ENCODE peak calls at places on chromosomes 7 and 10, in five cellular contexts. P is NB4, K is OCI-LY7, H is left lung, B is left ventricle myocardium inferior. Y is an unnamed sample.

GRCh38 chr7:106460792-106461254 is 176.0 kb upstream of the NAMPT start:
- DNase-seq in P (no peak), K (no peak), H (no peak), B (no peak), Y (no peak)

GRCh38 chr7:75967573-75967997 is 26.8 kb downstream of the TMEM120A start:
- DNase-seq in P (peak), K (no peak), H (no peak), B (no peak), Y (no peak)

GRCh38 chr7:33986456-33986855 is 81.1 kb downstream of the BMPER start:
- DNase-seq in P (no peak), K (no peak), H (no peak), B (no peak), Y (no peak)

GRCh38 chr10:98957801-98958200 is 277.9 kb downstream of the HPSE2 start:
- DNase-seq in P (no peak), K (no peak), H (no peak), B (no peak), Y (no peak)

GRCh38 chr7:100491192-100491578 is 7.5 kb downstream of the NYAP1 start:
- DNase-seq in P (no peak), K (no peak), H (no peak), B (no peak), Y (no peak)

GRCh38 chr7:42262907-42263466 is 26.0 kb upstream of the GLI3 start:
- DNase-seq in P (no peak), K (no peak), H (no peak), B (peak), Y (no peak)

GRCh38 chr10:110487411-110488123 is 10.1 kb upstream of the DUSP5 start:
- DNase-seq in P (no peak), K (no peak), H (no peak), B (no peak), Y (no peak)

GRCh38 chr7:32241636-32242035 is 171.4 kb upstream of the PDE1C start:
- DNase-seq in P (no peak), K (no peak), H (no peak), B (no peak), Y (no peak)

GRCh38 chr10:89556590-89556989 is 21.2 kb upstream of the SLC16A12 start:
- DNase-seq in P (no peak), K (no peak), H (no peak), B (no peak), Y (no peak)

GRCh38 chr10:26479766-26480492 is 41.8 kb downstream of the APBB1IP start:
- DNase-seq in P (peak), K (peak), H (no peak), B (no peak), Y (no peak)

GRCh38 chr7:93890041-93890463 is 501 bp downstream of the TFPI2 start:
- DNase-seq in P (no peak), K (no peak), H (peak), B (no peak), Y (no peak)

GRCh38 chr10:19922236-19922963 is 106.2 kb downstream of the PLXDC2 start:
- DNase-seq in P (no peak), K (no peak), H (no peak), B (no peak), Y (no peak)

GRCh38 chr7:75596727-75597614 is 104.9 kb downstream of the SPDYE5 start:
- DNase-seq in P (peak), K (no peak), H (no peak), B (no peak), Y (no peak)

GRCh38 chr10:5442056-5442989 is 30.0 kb downstream of the NET1 start:
- DNase-seq in P (peak), K (peak), H (no peak), B (no peak), Y (no peak)

GRCh38 chr7:131190146-131190545 is 137.5 kb upstream of the MKLN1 start:
- DNase-seq in P (no peak), K (no peak), H (no peak), B (no peak), Y (no peak)

GRCh38 chr7:142110098-142110497 is 1.4 kb upstream of the MGAM2 start:
- DNase-seq in P (no peak), K (no peak), H (no peak), B (no peak), Y (no peak)

GRCh38 chr7:95434501-95435421 is at the start of gene PON2:
- DNase-seq in P (peak), K (no peak), H (peak), B (peak), Y (peak)

GRCh38 chr7:120857558-120858298 is at the start of gene TSPAN12:
- DNase-seq in P (peak), K (no peak), H (peak), B (peak), Y (peak)

GRCh38 chr7:12815871-12816270 is 128.4 kb downstream of the ARL4A start:
- DNase-seq in P (peak), K (no peak), H (no peak), B (no peak), Y (no peak)

GRCh38 chr10:112461029-112461887 is 14.2 kb downstream of the VTI1A start:
- DNase-seq in P (peak), K (no peak), H (no peak), B (no peak), Y (no peak)

GRCh38 chr7:80827238-80827633 is 91.6 kb downstream of the SEMA3C start:
- DNase-seq in P (no peak), K (no peak), H (no peak), B (no peak), Y (no peak)

GRCh38 chr10:74991435-74991834 is 120.0 kb upstream of the SAMD8 start:
- DNase-seq in P (peak), K (peak), H (no peak), B (no peak), Y (no peak)
- TF ChIP-seq CTCF in P (peak), K (peak), H (peak), B (peak), Y (peak)

GRCh38 chr10:31320598-31321211 is 1.7 kb downstream of the ZEB1 start:
- DNase-seq in P (peak), K (peak), H (peak), B (peak), Y (no peak)

GRCh38 chr10:31318854-31319601 is at the start of gene ZEB1:
- DNase-seq in P (peak), K (peak), H (peak), B (peak), Y (peak)

GRCh38 chr10:31319602-31320178 is 674 bp downstream of the ZEB1 start:
- DNase-seq in P (peak), K (peak), H (peak), B (no peak), Y (no peak)

GRCh38 chr10:31321396-31321941 is 2.5 kb downstream of the ZEB1 start:
- DNase-seq in P (no peak), K (peak), H (no peak), B (no peak), Y (no peak)

DNA sequence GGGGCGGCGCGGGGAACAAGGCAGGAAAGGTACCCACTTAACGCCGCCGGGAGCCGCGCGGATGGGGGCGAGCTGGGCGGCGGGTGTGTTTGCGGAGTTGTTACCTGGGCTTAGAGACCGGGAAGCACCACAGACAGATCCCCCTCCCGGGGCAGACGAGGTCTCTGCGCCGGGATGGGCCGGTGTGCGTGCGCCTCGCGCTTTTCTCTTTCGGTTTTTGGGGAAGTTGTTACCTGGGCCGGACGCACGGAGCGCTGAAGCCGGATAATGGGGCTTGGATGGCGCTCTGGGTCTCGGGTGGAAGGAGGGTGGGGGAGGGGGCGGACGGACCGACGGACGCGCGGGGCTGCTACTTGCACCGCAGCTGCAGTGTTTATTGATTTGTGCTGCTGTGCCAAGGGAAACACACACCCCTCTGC is 1.2 kb downstream of the ZEB1 start:
- DNase-seq in P (peak), K (peak), H (peak), B (peak), Y (no peak)
- TF ChIP-seq CTCF in P (no peak), K (no peak), H (no peak), B (no peak), Y (no peak)

DNA sequence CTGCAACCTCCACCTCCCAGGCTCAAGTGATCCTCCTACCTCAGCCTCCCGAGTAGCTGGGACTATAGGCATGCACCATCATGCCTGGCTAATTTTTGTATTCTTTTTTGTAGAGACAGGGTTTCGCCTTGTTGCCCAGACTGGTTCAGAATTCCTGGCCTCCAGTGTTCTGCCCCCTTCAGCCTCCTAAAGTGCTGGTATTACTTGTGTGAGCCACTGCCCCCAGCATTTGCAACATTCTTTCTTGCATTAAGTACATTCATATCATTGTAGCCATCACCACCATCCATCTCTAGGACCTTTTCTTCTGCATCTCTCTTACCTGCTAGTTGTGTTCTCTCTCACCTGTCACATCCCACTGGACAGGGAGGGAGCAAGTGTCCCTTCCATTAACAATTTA is 35.5 kb upstream of the HYAL4 start:
- DNase-seq in P (no peak), K (no peak), H (no peak), B (no peak), Y (no peak)
- TF ChIP-seq CTCF in P (no peak), K (no peak), H (no peak), B (no peak), Y (no peak)

DNA sequence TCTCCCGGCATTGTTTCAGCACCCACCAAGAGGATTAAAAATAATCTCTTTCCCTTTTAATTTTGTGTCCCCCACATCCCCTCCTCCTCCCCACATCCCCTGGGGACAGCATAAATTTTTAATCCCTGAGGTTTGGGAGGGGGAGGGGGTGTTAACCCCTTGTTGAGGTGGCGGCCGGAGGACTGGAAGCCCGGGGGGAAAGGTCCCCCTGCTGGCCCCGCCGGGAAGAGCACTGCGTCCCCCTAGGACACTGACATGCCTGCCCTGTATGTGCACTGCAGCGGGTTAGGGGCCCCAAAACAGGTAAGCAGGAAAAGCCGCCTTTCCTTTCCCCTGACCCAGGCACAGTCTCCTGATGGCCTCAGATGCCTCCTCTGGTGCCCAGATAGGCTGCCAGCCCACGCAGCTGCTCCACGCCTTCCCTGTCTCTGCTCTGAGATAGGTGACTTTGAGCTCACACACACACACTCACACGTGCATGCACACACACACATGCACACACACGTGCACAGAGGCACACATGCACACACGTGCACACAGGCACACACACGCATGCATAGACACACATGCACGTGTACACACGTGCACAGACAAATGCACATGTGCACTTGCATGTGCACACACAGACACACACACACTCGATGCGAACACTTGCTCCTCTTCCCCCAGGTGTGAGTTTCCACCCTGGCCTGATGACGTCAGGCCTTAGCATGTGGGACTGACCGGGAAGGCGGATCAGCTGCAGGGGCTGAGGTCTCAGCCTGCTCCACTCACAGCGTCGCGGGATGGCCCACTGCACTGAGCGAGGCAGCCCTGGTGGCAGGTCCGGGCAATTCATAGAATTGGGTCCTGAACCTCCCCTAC is 12.3 kb downstream of the CNPY1 start:
- DNase-seq in P (peak), K (peak), H (no peak), B (no peak), Y (peak)
- TF ChIP-seq CTCF in P (peak), K (peak), H (peak), B (peak), Y (peak)

GRCh38 chr7:26399309-26399610 is 107.6 kb downstream of the SNX10 start:
- DNase-seq in P (no peak), K (no peak), H (no peak), B (peak), Y (no peak)
- TF ChIP-seq CTCF in P (no peak), K (no peak), H (no peak), B (peak), Y (peak)

GRCh38 chr10:43963379-43963778 is 314.7 kb upstream of the ZNF32 start:
- DNase-seq in P (no peak), K (no peak), H (no peak), B (no peak), Y (no peak)
- TF ChIP-seq CTCF in P (no peak), K (no peak), H (no peak), B (no peak), Y (no peak)

GRCh38 chr7:116503835-116504234 is 4.3 kb downstream of the CAV2 start:
- DNase-seq in P (no peak), K (no peak), H (no peak), B (no peak), Y (no peak)

GRCh38 chr7:116499168-116500070 is at the start of gene CAV2:
- DNase-seq in P (no peak), K (no peak), H (peak), B (peak), Y (peak)

GRCh38 chr7:116500071-116500853 is 724 bp downstream of the CAV2 start:
- DNase-seq in P (no peak), K (no peak), H (peak), B (peak), Y (peak)

GRCh38 chr7:116502201-116503096 is 2.9 kb downstream of the CAV2 start:
- DNase-seq in P (no peak), K (no peak), H (no peak), B (no peak), Y (no peak)

GRCh38 chr7:116501425-116502167 is 2.1 kb downstream of the CAV2 start:
- DNase-seq in P (no peak), K (no peak), H (no peak), B (peak), Y (no peak)
- TF ChIP-seq CTCF in P (no peak), K (no peak), H (no peak), B (no peak), Y (no peak)

DNA sequence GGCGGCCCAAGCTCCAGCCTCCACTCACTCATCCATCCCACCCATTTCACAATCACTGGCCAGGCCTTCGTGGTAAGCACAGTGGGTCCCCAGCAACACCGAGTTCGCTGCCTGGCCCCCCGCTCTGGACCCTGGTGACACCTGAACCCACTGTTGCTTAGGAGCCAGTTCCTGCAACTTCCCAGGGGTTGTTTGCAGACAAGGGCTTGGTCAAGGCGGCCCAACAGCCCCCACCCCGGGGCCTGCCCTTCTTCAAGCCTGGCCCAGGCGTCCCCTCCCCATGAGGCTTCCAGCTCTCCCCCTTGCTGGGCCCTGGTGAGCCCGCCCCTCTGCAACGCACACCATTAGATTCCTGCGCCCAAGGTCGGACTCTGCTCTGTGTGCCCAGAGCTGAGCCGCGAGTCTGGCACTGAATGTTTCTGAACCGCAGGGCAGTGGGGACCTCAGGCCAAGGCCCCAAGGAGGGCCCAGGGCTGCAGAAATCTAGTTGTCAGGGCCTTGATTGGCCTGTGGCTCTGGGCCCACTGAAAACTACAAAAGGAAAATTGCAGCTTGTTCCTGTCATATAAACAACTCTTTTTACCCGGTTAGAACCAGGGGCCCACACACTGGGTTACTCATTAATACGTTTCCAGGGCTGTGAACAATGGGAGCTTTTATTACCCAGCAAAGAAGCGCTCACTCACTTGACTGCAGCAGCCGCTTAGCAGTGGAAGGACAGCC is 2.1 kb upstream of the COX19 start:
- DNase-seq in P (peak), K (no peak), H (peak), B (no peak), Y (no peak)
- TF ChIP-seq CTCF in P (no peak), K (no peak), H (no peak), B (no peak), Y (no peak)

GRCh38 chr10:117003336-117003735 is 1.7 kb downstream of the SHTN1 start:
- DNase-seq in P (no peak), K (no peak), H (no peak), B (no peak), Y (no peak)

GRCh38 chr10:117004238-117004626 is 755 bp downstream of the SHTN1 start:
- DNase-seq in P (peak), K (no peak), H (no peak), B (no peak), Y (no peak)

GRCh38 chr10:117004627-117005453 is at the start of gene SHTN1:
- DNase-seq in P (peak), K (no peak), H (peak), B (peak), Y (no peak)

GRCh38 chr10:117007080-117007479 is 2.1 kb upstream of the SHTN1 start:
- DNase-seq in P (peak), K (no peak), H (no peak), B (no peak), Y (no peak)

GRCh38 chr10:117005454-117006055 is 568 bp upstream of the SHTN1 start:
- DNase-seq in P (no peak), K (no peak), H (no peak), B (no peak), Y (no peak)
- TF ChIP-seq CTCF in P (no peak), K (no peak), H (no peak), B (no peak), Y (peak)

Y was measured in chondrocyte.